ENCODE peak calls at places on chromosomes 5 and 9, in eight cellular contexts. P, A, J, R, Q, G, K and N are unnamed samples.

GRCh38 chr9:97307091-97307490 is 368 bp upstream of the CCDC180 start:
- DNase-seq in A (no peak), Q (no peak), J (peak; percentile 65), K (peak; percentile 39), P (peak; percentile 97), G (no peak), R (no peak), N (no peak)

GRCh38 chr9:99112750-99113417 is 8.0 kb downstream of the TGFBR1 start:
- DNase-seq in R (no peak), K (no peak), J (no peak), G (no peak), P (no peak), A (no peak), Q (no peak), N (no peak)

GRCh38 chr5:132259061-132259851 is 1.8 kb downstream of the PDLIM4 start:
- DNase-seq in P (peak; percentile 31), Q (no peak), K (peak; percentile 86), R (no peak), A (no peak), G (no peak), J (peak; percentile 56), N (no peak)

GRCh38 chr5:1772634-1773033 is 27.0 kb downstream of the MRPL36 start:
- DNase-seq in G (peak; percentile 67), P (no peak), Q (peak; percentile 53), J (no peak), K (peak; percentile 62), R (no peak), A (peak; percentile 75), N (no peak)

GRCh38 chr5:120504057-120504456 is 40.0 kb downstream of the PRR16 start:
- DNase-seq in P (no peak), Q (no peak), A (no peak), J (no peak), K (no peak), G (no peak), R (no peak), N (no peak)

GRCh38 chr5:17120209-17120608 is 97.2 kb upstream of the BASP1 start:
- DNase-seq in A (no peak), Q (no peak), G (no peak), K (no peak), R (no peak), P (no peak), J (no peak), N (peak; percentile 26)

GRCh38 chr5:178341091-178341960 is 108.7 kb upstream of the PHYKPL start:
- DNase-seq in A (no peak), J (no peak), Q (no peak), P (no peak), G (no peak), R (no peak), K (no peak), N (no peak)

GRCh38 chr5:126234563-126235195 is 188.5 kb upstream of the GRAMD2B start:
- DNase-seq in J (peak; percentile 19), R (no peak), K (peak; percentile 17), Q (peak; percentile 32), P (peak; percentile 53), A (peak; percentile 22), G (peak; percentile 60), N (peak; percentile 54)

GRCh38 chr9:89000281-89000875 is 9.1 kb downstream of the S1PR3 start:
- DNase-seq in G (no peak), P (no peak), K (no peak), J (no peak), R (no peak), A (no peak), Q (no peak), N (no peak)

GRCh38 chr5:30561771-30562170 is 631.7 kb upstream of the CDH6 start:
- DNase-seq in K (no peak), R (no peak), P (no peak), Q (no peak), G (no peak), A (no peak), J (no peak), N (no peak)

GRCh38 chr9:35756275-35756742 is 2.2 kb upstream of the MSMP start:
- DNase-seq in P (no peak), R (no peak), G (peak; percentile 43), K (no peak), A (no peak), J (peak; percentile 83), Q (no peak), N (peak; percentile 80)

GRCh38 chr5:59178482-59178881 is 595.6 kb downstream of the RAB3C start:
- DNase-seq in G (no peak), R (no peak), P (no peak), K (no peak), J (no peak), Q (no peak), A (no peak), N (no peak)

GRCh38 chr9:91426123-91426745 is 2.6 kb upstream of the NFIL3 start:
- DNase-seq in K (peak; percentile 63), A (peak; percentile 66), J (no peak), P (no peak), Q (peak; percentile 71), G (peak; percentile 62), R (no peak), N (no peak)

GRCh38 chr9:92414566-92414965 is 9.7 kb downstream of the OMD start:
- DNase-seq in R (no peak), G (no peak), K (no peak), P (no peak), Q (peak; percentile 7), J (no peak), A (no peak), N (no peak)

GRCh38 chr9:121154782-121155181 is 46.9 kb downstream of the RAB14 start:
- DNase-seq in Q (no peak), A (no peak), G (peak; percentile 70), K (no peak), R (no peak), P (no peak), J (no peak), N (no peak)

GRCh38 chr5:77155179-77155839 is 55.2 kb upstream of the PDE8B start:
- DNase-seq in R (peak; percentile 22), G (no peak), P (no peak), Q (no peak), J (no peak), K (no peak), A (no peak), N (no peak)

GRCh38 chr5:66306105-66306843 is 162.2 kb downstream of the SREK1 start:
- DNase-seq in J (peak; percentile 34), P (peak; percentile 74), K (peak; percentile 83), Q (peak; percentile 53), G (peak; percentile 57), A (peak; percentile 69), R (no peak), N (peak; percentile 55)

GRCh38 chr9:93656426-93657222 is 80.2 kb downstream of the PHF2 start:
- DNase-seq in K (no peak), P (no peak), A (no peak), R (no peak), Q (no peak), J (peak; percentile 2), G (no peak), N (no peak)

GRCh38 chr5:169116961-169117461 is 183.9 kb downstream of the SLIT3 start:
- DNase-seq in P (peak; percentile 87), J (no peak), A (no peak), R (no peak), Q (peak; percentile 13), G (peak; percentile 6), K (peak; percentile 78), N (peak; percentile 8)
- TF ChIP-seq CTCF in P (peak; percentile 67), J (no peak), A (no peak), R (no peak), Q (no peak), G (peak; percentile 43), K (no peak), N (no peak)

DNA sequence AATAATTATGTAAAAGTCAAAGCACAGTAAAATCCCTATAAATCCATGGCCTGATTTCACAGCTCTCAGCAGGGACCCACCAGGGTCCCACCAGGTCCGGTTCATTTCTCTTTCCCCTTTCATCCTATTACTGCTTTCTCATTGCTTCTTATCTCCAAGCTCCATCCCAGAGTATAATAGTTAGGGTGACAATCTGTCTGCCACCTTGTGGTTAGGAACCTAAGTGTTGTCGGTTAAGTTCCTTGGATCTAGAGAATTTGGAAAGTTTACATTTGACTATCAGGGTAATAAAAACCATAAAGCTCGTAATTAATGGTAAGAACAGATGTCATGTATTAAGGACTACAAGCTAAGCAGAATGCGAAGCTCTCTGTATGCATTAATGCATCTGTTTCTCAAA is 259.1 kb downstream of the SH3GL2 start:
- DNase-seq in K (peak; percentile 25), Q (peak; percentile 28), A (no peak), G (peak; percentile 18), R (no peak), P (no peak), J (no peak), N (no peak)
- TF ChIP-seq CTCF in K (peak; percentile 8), Q (peak; percentile 21), A (no peak), G (peak; percentile 46), R (no peak), P (peak; percentile 53), J (no peak), N (no peak)

DNA sequence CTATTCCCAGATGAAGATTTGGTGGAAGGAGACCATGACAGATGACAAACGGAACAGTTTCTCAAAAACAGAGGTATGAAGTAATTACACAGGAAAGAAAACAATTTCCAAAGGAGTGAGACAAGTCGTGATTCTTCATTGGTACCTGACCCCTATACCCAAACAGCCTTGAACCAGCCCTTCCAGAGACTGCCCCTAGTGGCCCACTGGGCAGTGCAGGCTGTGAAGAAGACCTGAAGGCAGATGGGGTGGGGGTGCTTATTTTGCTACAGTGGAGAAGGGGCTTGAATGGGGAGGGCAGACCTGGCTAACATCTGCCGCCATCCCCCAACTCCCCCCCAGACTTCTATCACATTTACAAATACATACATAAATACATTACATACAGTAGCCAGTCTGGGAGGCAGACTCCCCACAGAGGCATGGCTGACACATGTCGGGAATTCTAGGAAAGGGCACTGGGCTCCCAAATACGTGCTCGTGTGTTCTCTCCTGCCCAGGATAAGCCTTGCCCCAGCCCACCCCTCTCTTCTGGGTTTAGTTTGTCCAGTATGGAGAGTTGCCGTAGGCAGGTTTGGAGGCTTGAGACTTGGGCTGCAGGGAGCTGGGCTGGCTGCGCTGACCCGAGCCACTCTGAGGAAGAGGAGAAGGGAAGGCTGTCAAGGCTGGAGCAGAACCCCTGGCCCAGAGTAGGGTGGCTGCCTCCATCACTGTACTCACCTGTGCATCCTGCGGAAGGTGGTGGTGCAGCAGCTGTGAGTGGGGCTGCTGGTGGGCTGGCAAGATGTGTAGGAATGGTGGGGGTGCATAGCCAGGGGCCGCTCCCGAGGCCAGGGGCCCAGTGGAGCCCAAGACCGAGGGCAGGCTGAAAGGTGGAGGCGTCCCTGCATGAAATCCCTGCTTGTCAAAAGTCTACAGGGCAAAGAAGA is 105.3 kb downstream of the UBE2R2 start:
- DNase-seq in Q (peak; percentile 69), R (no peak), G (peak; percentile 23), P (peak; percentile 70), K (peak; percentile 19), J (no peak), A (no peak), N (peak; percentile 41)
- TF ChIP-seq CTCF in Q (peak; percentile 99), R (peak; percentile 36), G (peak; percentile 73), P (peak; percentile 86), K (peak; percentile 84), J (peak; percentile 53), A (peak; percentile 71), N (no peak)

GRCh38 chr9:108568093-108568492 is 287.7 kb downstream of the ACTL7B start:
- DNase-seq in J (no peak), P (no peak), A (no peak), G (peak; percentile 43), R (no peak), Q (no peak), K (no peak), N (no peak)
- TF ChIP-seq CTCF in J (no peak), P (no peak), A (no peak), G (no peak), R (no peak), Q (no peak), K (no peak), N (no peak)